ENCODE peak calls at places on chromosomes 1 and 21, in four cellular contexts. J is heart left ventricle, M is upper lobe of left lung, I is HCT116. S is an unnamed sample.

GRCh38 chr1:246170574-246171261 is 336.4 kb downstream of the SMYD3 start:
- ATAC-seq in J (no peak), M (no peak), I (no peak), S (no peak)

GRCh38 chr1:103362348-103363007 is 163.0 kb upstream of the RNPC3 start:
- ATAC-seq in J (no peak), M (no peak), I (no peak), S (no peak)

GRCh38 chr1:182217967-182218366 is 156.5 kb upstream of the ZNF648 start:
- ATAC-seq in J (no peak), M (no peak), I (peak), S (no peak)

GRCh38 chr1:114235956-114236355 is 82.3 kb upstream of the SYT6 start:
- ATAC-seq in J (peak), M (no peak), I (no peak), S (no peak)

GRCh38 chr1:2826736-2827292 is 25.3 kb upstream of the TTC34 start:
- ATAC-seq in J (no peak), M (no peak), I (no peak), S (no peak)

GRCh38 chr1:85612704-85613361 is 32.3 kb downstream of the CCN1 start:
- ATAC-seq in J (peak), M (peak), I (peak), S (no peak)

GRCh38 chr1:223363856-223364684 is at the start of gene SUSD4:
- ATAC-seq in J (no peak), M (peak), I (peak), S (peak)

GRCh38 chr1:91876040-91876470 is 9.9 kb downstream of the TGFBR3 start:
- ATAC-seq in J (no peak), M (no peak), I (no peak), S (no peak)

GRCh38 chr1:210250665-210250997 is 18.0 kb downstream of the SERTAD4 start:
- ATAC-seq in J (peak), M (no peak), I (peak), S (no peak)

GRCh38 chr1:76238094-76238551 is 163.6 kb downstream of the ST6GALNAC3 start:
- ATAC-seq in J (no peak), M (no peak), I (peak), S (no peak)

GRCh38 chr1:107315652-107316051 is 174.8 kb downstream of the NTNG1 start:
- ATAC-seq in J (no peak), M (no peak), I (no peak), S (no peak)

GRCh38 chr1:159000627-159001026 is 9.1 kb upstream of the IFI16 start:
- ATAC-seq in J (peak), M (peak), I (no peak), S (peak)

GRCh38 chr1:229585338-229585737 is 26.8 kb upstream of the ABCB10 start:
- ATAC-seq in J (no peak), M (no peak), I (no peak), S (no peak)

GRCh38 chr1:76256289-76257223 is 182.0 kb downstream of the ST6GALNAC3 start:
- ATAC-seq in J (no peak), M (no peak), I (no peak), S (no peak)

GRCh38 chr1:153262462-153263157 is 3.1 kb downstream of the LORICRIN start:
- ATAC-seq in J (no peak), M (no peak), I (no peak), S (no peak)

GRCh38 chr1:154493276-154493675 is 8.7 kb upstream of the TDRD10 start:
- ATAC-seq in J (peak), M (peak), I (no peak), S (peak)

GRCh38 chr1:70314706-70315304 is 39.7 kb downstream of the ANKRD13C start:
- ATAC-seq in J (no peak), M (no peak), I (peak), S (no peak)

GRCh38 chr21:39078322-39079065 is 104.8 kb downstream of the PSMG1 start:
- ATAC-seq in J (no peak), M (no peak), I (no peak), S (no peak)

GRCh38 chr1:10838541-10838940 is 42.1 kb upstream of the CASZ1 start:
- ATAC-seq in J (no peak), M (no peak), I (no peak), S (no peak)

GRCh38 chr1:2067393-2067792 is 17.2 kb downstream of the PRKCZ start:
- ATAC-seq in J (no peak), M (no peak), I (no peak), S (no peak)

GRCh38 chr1:201335174-201335870 is 42.2 kb downstream of the TNNT2 start:
- ATAC-seq in J (no peak), M (no peak), I (no peak), S (no peak)

GRCh38 chr1:65409927-65410326 is 10.5 kb upstream of the LEPR start:
- ATAC-seq in J (no peak), M (no peak), I (no peak), S (no peak)

GRCh38 chr1:222061711-222062359 is 319.9 kb upstream of the DUSP10 start:
- ATAC-seq in J (no peak), M (no peak), I (no peak), S (no peak)

GRCh38 chr1:109391626-109392025 is 6.1 kb downstream of the SORT1 start:
- ATAC-seq in J (no peak), M (no peak), I (no peak), S (no peak)

GRCh38 chr1:182102042-182102416 is 40.5 kb upstream of the ZNF648 start:
- ATAC-seq in J (no peak), M (no peak), I (no peak), S (no peak)

GRCh38 chr1:211323156-211324063 is 3.2 kb upstream of the TRAF5 start:
- ATAC-seq in J (no peak), M (peak), I (peak), S (no peak)

GRCh38 chr1:196324345-196324744 is 283.9 kb downstream of the KCNT2 start:
- ATAC-seq in J (no peak), M (no peak), I (no peak), S (no peak)

GRCh38 chr1:220056374-220056773 is 10.1 kb upstream of the EPRS1 start:
- ATAC-seq in J (no peak), M (no peak), I (no peak), S (no peak)

GRCh38 chr1:164640673-164641352 is 81.8 kb downstream of the PBX1 start:
- ATAC-seq in J (no peak), M (no peak), I (no peak), S (no peak)

GRCh38 chr1:222950892-222951291 is 136.1 kb downstream of the DISP1 start:
- ATAC-seq in J (no peak), M (no peak), I (no peak), S (no peak)

GRCh38 chr1:155186955-155187891 is 13.6 kb downstream of the TRIM46 start:
- ATAC-seq in J (no peak), M (peak), I (no peak), S (no peak)

GRCh38 chr21:29777155-29777554 is 162.6 kb downstream of the GRIK1 start:
- ATAC-seq in J (no peak), M (no peak), I (no peak), S (no peak)

GRCh38 chr21:42722808-42723470 is 69.5 kb downstream of the PDE9A start:
- ATAC-seq in J (no peak), M (peak), I (no peak), S (no peak)

GRCh38 chr21:24895885-24896734 is 711.2 kb downstream of the MRPL39 start:
- ATAC-seq in J (no peak), M (no peak), I (no peak), S (no peak)

GRCh38 chr1:185819798-185820197 is 85.6 kb downstream of the HMCN1 start:
- ATAC-seq in J (no peak), M (no peak), I (no peak), S (no peak)
- TF ChIP-seq POLR2A in J (no peak), M (no peak), I (no peak), S (no peak)

GRCh38 chr1:117098287-117098890 is 23.2 kb downstream of the TRIM45 start:
- ATAC-seq in J (no peak), M (no peak), I (no peak), S (no peak)
- TF ChIP-seq POLR2A in J (no peak), M (no peak), I (no peak), S (no peak)

GRCh38 chr1:226665505-226666163 is 73.4 kb downstream of the ITPKB start:
- ATAC-seq in J (no peak), M (no peak), I (no peak), S (no peak)

GRCh38 chr1:226664413-226665101 is 74.5 kb downstream of the ITPKB start:
- ATAC-seq in J (peak), M (peak), I (no peak), S (peak)

GRCh38 chr1:226666164-226666506 is 72.9 kb downstream of the ITPKB start:
- ATAC-seq in J (no peak), M (no peak), I (no peak), S (no peak)

GRCh38 chr1:226668173-226668560 is 70.9 kb downstream of the ITPKB start:
- ATAC-seq in J (no peak), M (no peak), I (no peak), S (no peak)

GRCh38 chr1:226666714-226667113 is 72.4 kb downstream of the ITPKB start:
- ATAC-seq in J (no peak), M (no peak), I (no peak), S (no peak)
- TF ChIP-seq POLR2A in J (no peak), M (no peak), I (no peak), S (no peak)

GRCh38 chr1:101237229-101237837 is 514 bp downstream of the S1PR1 start:
- ATAC-seq in J (no peak), M (no peak), I (no peak), S (no peak)

GRCh38 chr1:101238041-101238515 is 1.3 kb downstream of the S1PR1 start:
- ATAC-seq in J (no peak), M (no peak), I (no peak), S (no peak)

GRCh38 chr1:101235241-101235695 is 1.6 kb upstream of the S1PR1 start:
- ATAC-seq in J (no peak), M (no peak), I (peak), S (no peak)

GRCh38 chr1:101235696-101236545 is 898 bp upstream of the S1PR1 start:
- ATAC-seq in J (peak), M (peak), I (peak), S (peak)

GRCh38 chr1:101236546-101237228 is at the start of gene S1PR1:
- ATAC-seq in J (peak), M (peak), I (no peak), S (peak)
- TF ChIP-seq POLR2A in J (no peak), M (peak), I (no peak), S (peak)

GRCh38 chr1:19010503-19010902 is 54.0 kb upstream of the IFFO2 start:
- ATAC-seq in J (no peak), M (peak), I (peak), S (no peak)

GRCh38 chr1:19009126-19009881 is 52.8 kb upstream of the IFFO2 start:
- ATAC-seq in J (no peak), M (no peak), I (no peak), S (no peak)

GRCh38 chr1:19009882-19010321 is 53.4 kb upstream of the IFFO2 start:
- ATAC-seq in J (no peak), M (peak), I (peak), S (no peak)

GRCh38 chr1:19011832-19012231 is 55.4 kb upstream of the IFFO2 start:
- ATAC-seq in J (no peak), M (no peak), I (no peak), S (no peak)

GRCh38 chr1:19010995-19011696 is 54.7 kb upstream of the IFFO2 start:
- ATAC-seq in J (no peak), M (peak), I (peak), S (peak)
- TF ChIP-seq POLR2A in J (no peak), M (no peak), I (no peak), S (no peak)

DNA sequence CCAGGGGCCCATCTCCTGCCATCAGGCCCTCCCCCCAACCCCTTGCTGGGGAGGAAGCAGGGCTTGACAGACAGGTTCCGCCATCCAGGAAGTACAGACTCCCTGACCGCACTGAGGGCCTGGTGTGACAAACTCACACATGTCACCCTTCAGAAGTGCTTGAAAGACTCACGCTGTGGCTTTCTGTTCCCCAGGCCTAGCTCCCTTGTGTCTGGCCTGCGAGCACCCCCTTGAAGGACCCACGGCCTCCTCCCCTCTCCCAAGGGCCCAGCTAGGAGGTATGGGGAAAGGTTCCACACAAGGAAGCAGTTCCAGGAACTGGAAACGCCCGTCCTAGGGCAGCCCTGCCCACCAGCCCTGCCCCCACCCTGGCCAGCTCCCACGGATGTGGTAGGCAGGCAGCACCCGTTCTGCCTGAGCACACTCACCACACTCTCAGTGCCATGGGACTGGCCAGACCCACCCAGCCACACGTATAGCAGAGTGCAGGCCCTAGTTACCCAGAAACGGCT is 26.7 kb downstream of the SLC2A1 start:
- ATAC-seq in J (peak), M (peak), I (peak), S (peak)
- TF ChIP-seq POLR2A in J (no peak), M (no peak), I (no peak), S (no peak)

DNA sequence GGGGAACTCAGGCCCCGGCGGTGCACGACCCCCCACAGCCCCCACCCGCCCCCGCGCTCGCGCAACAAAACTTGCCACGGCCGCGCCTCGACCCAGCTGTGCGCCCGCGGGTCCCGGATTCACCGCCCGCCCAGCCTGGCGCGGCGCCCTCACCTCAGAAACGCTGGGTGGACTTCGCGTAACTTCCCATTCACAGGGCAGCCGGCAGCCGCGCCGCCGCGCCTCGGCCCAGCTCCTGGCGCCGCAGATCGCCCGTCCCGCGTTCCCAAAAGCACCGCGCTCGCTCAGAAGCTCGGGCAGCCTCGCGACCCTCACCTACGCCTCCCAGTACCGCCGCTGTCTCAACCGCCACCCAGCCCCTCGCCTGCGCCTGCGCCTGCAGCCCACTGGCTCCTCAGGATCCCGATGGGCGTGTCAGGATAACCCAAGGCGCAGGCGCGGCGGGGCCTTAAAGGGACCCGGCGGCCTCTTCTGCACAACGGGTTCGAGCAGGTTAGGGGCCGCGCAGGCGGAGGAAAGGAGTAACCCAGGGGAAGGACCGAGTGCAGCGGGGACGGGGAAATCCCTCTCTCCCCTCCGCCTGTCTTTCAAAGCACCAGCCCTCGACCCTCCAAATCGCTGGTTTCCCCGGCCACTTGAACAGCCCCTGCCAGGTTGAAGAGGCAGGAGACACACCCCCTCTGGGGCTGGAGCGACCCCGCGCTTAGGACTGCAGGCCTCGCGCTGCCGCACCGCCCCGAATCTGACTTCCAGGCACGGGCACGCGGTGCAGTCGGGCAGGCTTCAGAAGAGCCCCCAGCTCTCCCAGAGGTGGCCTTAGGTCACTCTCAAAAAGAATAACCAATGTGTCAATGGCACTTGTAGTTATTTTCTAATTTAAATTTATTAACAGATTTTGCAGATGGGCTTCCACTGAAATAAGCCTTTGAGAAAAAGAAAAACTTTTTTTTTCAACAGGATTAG is at the start of gene NBPF1:
- ATAC-seq in J (peak), M (peak), I (peak), S (peak)
- TF ChIP-seq POLR2A in J (no peak), M (peak), I (peak), S (peak)

S was measured in gastroesophageal sphincter.